ENCODE peak calls at places on chromosome 5, in nine cellular contexts. M is hippocampal formation, V is NCI-H1092, U is putamen, L is T-helper 9 cell, K is DMS79 treated with DMSO at 0.1 percent for 48 hours, G is activated T-cell treated with anti-CD3 and anti-CD28 coated beads for 4 hours, N is endodermal cell, D is lower lobe of right lung. E is an unnamed sample.

GRCh38 chr5:30436718-30437117 is 756.8 kb upstream of the CDH6 start:
- DNase-seq in U (no peak), M (no peak), G (no peak), L (no peak), V (no peak), D (no peak), K (no peak), N (no peak), E (no peak)

GRCh38 chr5:71601222-71602026 is 14.3 kb downstream of the MCCC2 start:
- DNase-seq in M (peak), G (peak), K (no peak), V (no peak), L (peak), U (peak), D (no peak), N (peak), E (peak)

GRCh38 chr5:175847061-175847460 is 24.3 kb upstream of the CPLX2 start:
- DNase-seq in G (no peak), D (no peak), N (no peak), U (no peak), K (no peak), L (no peak), V (no peak), M (no peak), E (no peak)

GRCh38 chr5:179405426-179406030 is 60.3 kb upstream of the ADAMTS2 start:
- DNase-seq in M (no peak), L (no peak), G (no peak), D (no peak), N (no peak), K (no peak), V (no peak), U (no peak), E (no peak)

GRCh38 chr5:116881921-116882531 is 307.4 kb upstream of the SEMA6A start:
- DNase-seq in N (no peak), V (peak), L (no peak), M (no peak), D (no peak), G (no peak), K (peak), U (no peak), E (no peak)

GRCh38 chr5:75723378-75723777 is 6.1 kb upstream of the POC5 start:
- DNase-seq in D (no peak), K (no peak), L (no peak), V (no peak), N (no peak), G (no peak), U (no peak), M (no peak), E (no peak)

GRCh38 chr5:98902733-98903132 is 26.1 kb downstream of the CHD1 start:
- DNase-seq in M (no peak), D (no peak), N (no peak), V (no peak), L (no peak), U (no peak), G (no peak), K (no peak), E (no peak)

GRCh38 chr5:107672212-107673105 is 1.7 kb upstream of the EFNA5 start:
- DNase-seq in N (peak), G (no peak), L (no peak), K (peak), V (peak), D (peak), M (peak), U (peak), E (peak)

GRCh38 chr5:68047035-68047434 is 168.5 kb upstream of the PIK3R1 start:
- DNase-seq in N (no peak), G (no peak), M (no peak), K (no peak), U (no peak), V (no peak), L (no peak), D (no peak), E (no peak)

GRCh38 chr5:124651663-124652513 is 94.6 kb downstream of the ZNF608 start:
- DNase-seq in U (peak), V (peak), N (peak), K (peak), M (peak), G (no peak), L (no peak), D (peak), E (peak)